ENCODE peak calls at places on chromosomes 3 and 15, in four cellular contexts. One of them, this sample, is unnamed.

GRCh38 chr15:57220220-57220619 is 156.1 kb upstream of the CGNL1 start:
- DNase-seq in DMS153: no peak
- DNase-seq in H4: peak
- DNase-seq in T-helper 1 cell: no peak
- DNase-seq in this sample: no peak

GRCh38 chr15:71329509-71330260 is 214.4 kb downstream of the THSD4 start:
- DNase-seq in DMS153: no peak
- DNase-seq in T-helper 1 cell: no peak
- DNase-seq in H4: peak
- DNase-seq in this sample: peak

GRCh38 chr3:66028457-66028856 is 10.3 kb downstream of the MAGI1 start:
- DNase-seq in H4: no peak
- DNase-seq in T-helper 1 cell: no peak
- DNase-seq in DMS153: no peak
- DNase-seq in this sample: no peak

GRCh38 chr3:40407007-40407406 is 20.0 kb downstream of the ENTPD3 start:
- DNase-seq in DMS153: no peak
- DNase-seq in T-helper 1 cell: no peak
- DNase-seq in H4: no peak
- DNase-seq in this sample: no peak

GRCh38 chr3:112649478-112649735 is 8.5 kb upstream of the CCDC80 start:
- DNase-seq in T-helper 1 cell: no peak
- DNase-seq in H4: no peak
- DNase-seq in DMS153: no peak
- DNase-seq in this sample: peak

GRCh38 chr15:57321973-57322601 is 54.2 kb upstream of the CGNL1 start:
- DNase-seq in DMS153: peak
- DNase-seq in T-helper 1 cell: no peak
- DNase-seq in H4: no peak
- DNase-seq in this sample: no peak

GRCh38 chr3:123331006-123331405 is 117.9 kb downstream of the ADCY5 start:
- DNase-seq in T-helper 1 cell: no peak
- DNase-seq in DMS153: no peak
- DNase-seq in H4: no peak
- DNase-seq in this sample: peak

GRCh38 chr3:140399853-140400252 is 278.0 kb upstream of the TRIM42 start:
- DNase-seq in T-helper 1 cell: no peak
- DNase-seq in DMS153: no peak
- DNase-seq in H4: no peak
- DNase-seq in this sample: no peak

GRCh38 chr3:182490601-182491485 is 302.5 kb upstream of the ATP11B start:
- DNase-seq in DMS153: peak
- DNase-seq in T-helper 1 cell: no peak
- DNase-seq in H4: peak
- DNase-seq in this sample: peak

GRCh38 chr15:100190675-100191074 is 151.1 kb downstream of the ADAMTS17 start:
- DNase-seq in DMS153: no peak
- DNase-seq in H4: no peak
- DNase-seq in T-helper 1 cell: no peak
- DNase-seq in this sample: no peak

GRCh38 chr3:30112904-30113484 is 493.4 kb upstream of the TGFBR2 start:
- DNase-seq in DMS153: peak
- DNase-seq in T-helper 1 cell: no peak
- DNase-seq in H4: peak
- DNase-seq in this sample: peak

This sample was measured in cardiac muscle cell.